ENCODE peak calls at places on chromosomes 6 and 20, in eight cellular contexts. Q is foreskin keratinocyte, S is transverse colon, H is astrocyte, R is right lobe of liver, K is mammary epithelial cell, E is testis, T is PC-3. W is an unnamed sample.

GRCh38 chr20:10077081-10077471 is 42.3 kb downstream of the ANKEF1 start:
- DNase-seq in T (no peak), Q (no peak), S (peak), K (no peak), H (no peak), E (no peak), R (no peak), W (no peak)

GRCh38 chr6:169099411-169100202 is 154.0 kb downstream of the THBS2 start:
- DNase-seq in Q (peak), S (no peak), R (no peak), H (peak), E (no peak), K (peak), T (peak), W (peak)

GRCh38 chr6:85498596-85499258 is 48.8 kb downstream of the NT5E start:
- DNase-seq in H (peak), K (peak), E (no peak), Q (peak), S (no peak), R (no peak), T (peak), W (no peak)

GRCh38 chr6:169527306-169527705 is 174.5 kb downstream of the WDR27 start:
- DNase-seq in K (peak), S (no peak), R (no peak), E (no peak), H (peak), Q (peak), T (no peak), W (no peak)

GRCh38 chr20:1896859-1897258 is 1.7 kb downstream of the SIRPA start:
- DNase-seq in E (no peak), K (no peak), S (no peak), Q (no peak), R (no peak), H (no peak), T (no peak), W (no peak)

GRCh38 chr6:2971420-2972218 is at the start of gene SERPINB6:
- DNase-seq in T (peak), K (peak), S (peak), R (peak), Q (no peak), E (peak), H (peak), W (peak)

GRCh38 chr6:136745300-136745699 is 47.0 kb downstream of the MAP3K5 start:
- DNase-seq in K (no peak), E (no peak), R (no peak), Q (no peak), S (no peak), T (no peak), H (no peak), W (no peak)

GRCh38 chr6:168007592-168008338 is 10.3 kb downstream of the KIF25 start:
- DNase-seq in R (no peak), T (peak), H (peak), K (peak), Q (peak), E (no peak), S (no peak), W (peak)

GRCh38 chr6:139765825-139766285 is 391.4 kb upstream of the CITED2 start:
- DNase-seq in S (no peak), H (peak), E (no peak), R (no peak), Q (peak), T (peak), K (peak), W (peak)

GRCh38 chr20:19079536-19080299 is 132.7 kb upstream of the SLC24A3 start:
- DNase-seq in Q (peak), S (no peak), K (peak), H (no peak), T (peak), R (no peak), E (no peak), W (no peak)

GRCh38 chr6:13427838-13428527 is 59.4 kb downstream of the GFOD1 start:
- DNase-seq in Q (no peak), T (no peak), E (no peak), R (no peak), K (no peak), H (no peak), S (peak), W (no peak)

DNA sequence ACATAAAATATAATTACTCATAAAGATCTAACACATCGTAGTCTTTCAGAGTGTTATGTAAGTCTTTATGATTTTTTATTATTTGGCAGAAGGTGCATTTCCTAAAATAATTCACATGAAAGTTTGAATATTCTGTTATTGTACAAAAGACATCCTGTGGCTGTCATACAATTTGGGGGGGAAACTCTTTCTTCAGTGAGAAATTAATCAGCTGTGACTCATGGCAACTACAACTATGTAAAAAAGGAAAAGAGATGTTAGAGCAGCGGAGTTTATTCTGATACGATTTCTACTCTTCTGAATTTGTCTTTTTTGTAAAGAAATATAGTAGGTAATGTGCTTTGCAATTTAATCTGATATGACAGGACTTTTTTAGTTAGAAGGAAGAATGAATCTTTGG is 14.2 kb downstream of the COL19A1 start:
- DNase-seq in K (no peak), Q (no peak), E (no peak), R (no peak), S (no peak), H (no peak), T (no peak), W (no peak)
- H3K27ac ChIP-seq in K (no peak), Q (no peak), E (no peak), R (no peak), S (no peak), H (no peak), T (no peak), W (no peak)

DNA sequence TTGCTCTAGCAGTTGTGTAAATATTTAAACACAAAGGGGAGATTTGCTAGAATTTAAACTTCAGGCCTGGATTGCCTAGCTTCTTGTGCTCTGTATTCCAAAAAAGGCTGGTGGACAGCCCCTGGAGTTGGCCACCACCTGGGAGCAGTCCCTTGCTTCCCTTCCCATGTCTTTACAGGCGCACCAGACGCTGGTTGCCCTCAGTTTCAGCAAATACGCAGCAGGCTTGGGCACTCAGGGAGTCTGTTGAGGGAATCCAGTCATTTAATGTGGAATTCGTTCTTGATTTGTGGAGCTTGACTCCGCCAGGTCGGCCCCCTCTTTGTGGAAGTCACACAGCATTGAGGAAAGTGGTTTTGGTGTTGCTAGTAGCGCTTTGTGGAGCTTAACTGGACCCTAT is 156.8 kb downstream of the DTNBP1 start:
- DNase-seq in K (no peak), R (no peak), Q (no peak), S (no peak), T (no peak), E (no peak), H (no peak), W (no peak)
- TF ChIP-seq CTCF in K (no peak), R (no peak), Q (no peak), S (no peak), T (no peak), E (no peak), H (no peak), W (no peak)

GRCh38 chr6:56853541-56853940 is 101.4 kb upstream of the BEND6 start:
- DNase-seq in H (no peak), S (no peak), R (no peak), K (no peak), Q (no peak), E (no peak), T (no peak), W (no peak)

GRCh38 chr6:56856036-56856580 is 98.8 kb upstream of the BEND6 start:
- DNase-seq in T (no peak), S (no peak), K (no peak), R (no peak), H (peak), E (no peak), Q (no peak), W (no peak)

GRCh38 chr6:56852249-56852606 is 102.7 kb upstream of the BEND6 start:
- DNase-seq in K (no peak), R (no peak), Q (no peak), S (no peak), H (no peak), T (peak), E (no peak), W (no peak)

GRCh38 chr6:56852611-56853010 is 102.3 kb upstream of the BEND6 start:
- DNase-seq in Q (no peak), R (no peak), K (no peak), S (no peak), H (peak), T (peak), E (no peak), W (no peak)

GRCh38 chr6:56854086-56854485 is 100.8 kb upstream of the BEND6 start:
- DNase-seq in E (no peak), R (no peak), K (no peak), Q (no peak), T (no peak), H (no peak), S (no peak), W (no peak)
- H3K27ac ChIP-seq in E (no peak), R (no peak), K (no peak), Q (no peak), T (no peak), H (no peak), S (no peak), W (no peak)

GRCh38 chr6:166595061-166595780 is 8.7 kb upstream of the RAMACL start:
- DNase-seq in E (no peak), H (peak), T (no peak), R (no peak), K (peak), Q (peak), S (no peak), W (no peak)
- TF ChIP-seq CTCF in E (no peak), H (no peak), T (no peak), R (no peak), K (no peak), Q (no peak), S (no peak), W (no peak)